ENCODE peak calls at places on chromosome 6, in five cellular contexts. R is activated effector memory CD4-positive, alpha-beta T cell treated with anti-CD3 and anti-CD28 coated beads, Interleukin-2, amount 50 U/mL, for 16 hours; W is NCI-H69; I is mesendoderm; C is nucleus accumbens. O is an unnamed sample.

GRCh38 chr6:34953084-34954025 is 64.3 kb downstream of the ANKS1A start:
- DNase-seq in R (no peak), W (peak), I (peak), C (no peak), O (no peak)

GRCh38 chr6:90227165-90227564 is 69.5 kb downstream of the BACH2 start:
- DNase-seq in R (no peak), W (no peak), I (no peak), C (no peak), O (no peak)

GRCh38 chr6:111482236-111482958 is 621 bp downstream of the REV3L start:
- DNase-seq in R (peak), W (peak), I (no peak), C (peak), O (peak)

GRCh38 chr6:106692823-106693216 is 63.4 kb downstream of the QRSL1 start:
- DNase-seq in R (no peak), W (peak), I (no peak), C (no peak), O (no peak)

GRCh38 chr6:160102956-160103824 is 18.4 kb upstream of the SLC22A1 start:
- DNase-seq in R (no peak), W (peak), I (peak), C (no peak), O (no peak)

GRCh38 chr6:1502041-1502440 is 107.7 kb upstream of the FOXC1 start:
- DNase-seq in R (no peak), W (peak), I (no peak), C (no peak), O (no peak)

GRCh38 chr6:37674161-37674560 is 23.5 kb downstream of the MDGA1 start:
- DNase-seq in R (no peak), W (peak), I (no peak), C (peak), O (no peak)

GRCh38 chr6:28135393-28135792 is 6.3 kb upstream of the ZKSCAN8 start:
- DNase-seq in R (no peak), W (no peak), I (peak), C (no peak), O (no peak)

GRCh38 chr6:403659-404655 is 12.4 kb downstream of the IRF4 start:
- DNase-seq in R (peak), W (no peak), I (no peak), C (no peak), O (no peak)

GRCh38 chr6:29589423-29590048 is 4.6 kb downstream of the OR2H2 start:
- DNase-seq in R (peak), W (peak), I (peak), C (no peak), O (no peak)

O was measured in left lobe of liver.